ENCODE peak calls at places on chromosomes 5 and 9, in ten cellular contexts. One of them, this sample, is unnamed. For H3K9me3, the result is how much of the 10 kb centered on the place peaks cover.

GRCh38 chr5:160769264-160769663 is 82.7 kb downstream of the ATP10B start:
- DNase-seq in CD4-positive, CD25-positive, alpha-beta regulatory T cell: no peak
- DNase-seq in GM23248: no peak
- DNase-seq in H1: no peak
- DNase-seq in adrenal gland: no peak
- DNase-seq in esophagus muscularis mucosa: no peak
- DNase-seq in HCT116: no peak
- DNase-seq in heart left ventricle: no peak
- DNase-seq in A549: no peak
- DNase-seq in cardiac muscle cell: no peak
- DNase-seq in this sample: no peak

GRCh38 chr9:1837453-1838084 is 177.6 kb upstream of the SMARCA2 start:
- DNase-seq in CD4-positive, CD25-positive, alpha-beta regulatory T cell: no peak
- DNase-seq in GM23248: peak
- DNase-seq in H1: peak
- DNase-seq in adrenal gland: peak
- DNase-seq in esophagus muscularis mucosa: no peak
- DNase-seq in HCT116: no peak
- DNase-seq in heart left ventricle: no peak
- DNase-seq in A549: peak
- DNase-seq in cardiac muscle cell: peak
- DNase-seq in this sample: peak

GRCh38 chr9:137309368-137310189 is 7.5 kb upstream of the NRARP start:
- DNase-seq in CD4-positive, CD25-positive, alpha-beta regulatory T cell: no peak
- DNase-seq in GM23248: no peak
- DNase-seq in H1: no peak
- DNase-seq in adrenal gland: peak
- DNase-seq in esophagus muscularis mucosa: no peak
- DNase-seq in HCT116: no peak
- DNase-seq in heart left ventricle: no peak
- DNase-seq in A549: no peak
- DNase-seq in cardiac muscle cell: no peak
- DNase-seq in this sample: no peak

GRCh38 chr5:179866241-179867078 is 7.8 kb upstream of the MRNIP start:
- DNase-seq in CD4-positive, CD25-positive, alpha-beta regulatory T cell: no peak
- DNase-seq in GM23248: no peak
- DNase-seq in H1: no peak
- DNase-seq in adrenal gland: no peak
- DNase-seq in esophagus muscularis mucosa: no peak
- DNase-seq in HCT116: no peak
- DNase-seq in heart left ventricle: no peak
- DNase-seq in A549: no peak
- DNase-seq in cardiac muscle cell: no peak
- DNase-seq in this sample: no peak

GRCh38 chr5:137286025-137286610 is 213.0 kb downstream of the SPOCK1 start:
- DNase-seq in CD4-positive, CD25-positive, alpha-beta regulatory T cell: no peak
- DNase-seq in GM23248: peak
- DNase-seq in H1: no peak
- DNase-seq in adrenal gland: no peak
- DNase-seq in esophagus muscularis mucosa: no peak
- DNase-seq in HCT116: no peak
- DNase-seq in heart left ventricle: no peak
- DNase-seq in A549: no peak
- DNase-seq in cardiac muscle cell: no peak
- DNase-seq in this sample: no peak

GRCh38 chr5:67094476-67095300 is 101.9 kb downstream of the CD180 start:
- DNase-seq in CD4-positive, CD25-positive, alpha-beta regulatory T cell: no peak
- DNase-seq in GM23248: peak
- DNase-seq in H1: no peak
- DNase-seq in adrenal gland: no peak
- DNase-seq in esophagus muscularis mucosa: no peak
- DNase-seq in HCT116: no peak
- DNase-seq in heart left ventricle: peak
- DNase-seq in A549: no peak
- DNase-seq in cardiac muscle cell: peak
- DNase-seq in this sample: peak

GRCh38 chr5:41638685-41639084 is 128.3 kb upstream of the PLCXD3 start:
- DNase-seq in CD4-positive, CD25-positive, alpha-beta regulatory T cell: no peak
- DNase-seq in GM23248: no peak
- DNase-seq in H1: no peak
- DNase-seq in adrenal gland: no peak
- DNase-seq in esophagus muscularis mucosa: no peak
- DNase-seq in HCT116: no peak
- DNase-seq in heart left ventricle: no peak
- DNase-seq in A549: no peak
- DNase-seq in cardiac muscle cell: no peak
- DNase-seq in this sample: no peak

GRCh38 chr5:5615569-5615968 is 193.1 kb downstream of the ICE1 start:
- DNase-seq in CD4-positive, CD25-positive, alpha-beta regulatory T cell: no peak
- DNase-seq in GM23248: no peak
- DNase-seq in H1: no peak
- DNase-seq in adrenal gland: peak
- DNase-seq in esophagus muscularis mucosa: peak
- DNase-seq in HCT116: no peak
- DNase-seq in heart left ventricle: no peak
- DNase-seq in A549: no peak
- DNase-seq in cardiac muscle cell: no peak
- DNase-seq in this sample: no peak

GRCh38 chr9:16884952-16885513 is 14.6 kb upstream of the BNC2 start:
- DNase-seq in CD4-positive, CD25-positive, alpha-beta regulatory T cell: no peak
- DNase-seq in GM23248: peak
- DNase-seq in H1: no peak
- DNase-seq in adrenal gland: no peak
- DNase-seq in esophagus muscularis mucosa: no peak
- DNase-seq in HCT116: no peak
- DNase-seq in heart left ventricle: no peak
- DNase-seq in A549: no peak
- DNase-seq in cardiac muscle cell: peak
- DNase-seq in this sample: no peak

GRCh38 chr5:151697452-151697851 is 10.7 kb upstream of the SPARC start:
- DNase-seq in CD4-positive, CD25-positive, alpha-beta regulatory T cell: no peak
- DNase-seq in GM23248: peak
- DNase-seq in H1: no peak
- DNase-seq in adrenal gland: no peak
- DNase-seq in esophagus muscularis mucosa: no peak
- DNase-seq in HCT116: no peak
- DNase-seq in heart left ventricle: no peak
- DNase-seq in A549: no peak
- DNase-seq in cardiac muscle cell: no peak
- DNase-seq in this sample: no peak

GRCh38 chr9:37958154-37958553 is 54.2 kb upstream of the SLC25A51 start:
- DNase-seq in CD4-positive, CD25-positive, alpha-beta regulatory T cell: no peak
- DNase-seq in GM23248: no peak
- DNase-seq in H1: no peak
- DNase-seq in adrenal gland: no peak
- DNase-seq in esophagus muscularis mucosa: no peak
- DNase-seq in HCT116: no peak
- DNase-seq in heart left ventricle: no peak
- DNase-seq in A549: no peak
- DNase-seq in cardiac muscle cell: no peak
- DNase-seq in this sample: peak

GRCh38 chr5:149771216-149771973 is 41.3 kb downstream of the PPARGC1B start:
- DNase-seq in CD4-positive, CD25-positive, alpha-beta regulatory T cell: no peak
- DNase-seq in GM23248: no peak
- DNase-seq in H1: no peak
- DNase-seq in adrenal gland: no peak
- DNase-seq in esophagus muscularis mucosa: no peak
- DNase-seq in HCT116: no peak
- DNase-seq in heart left ventricle: peak
- DNase-seq in A549: no peak
- DNase-seq in cardiac muscle cell: no peak
- DNase-seq in this sample: no peak

GRCh38 chr9:133527444-133527920 is 2.7 kb upstream of the MYMK start:
- DNase-seq in CD4-positive, CD25-positive, alpha-beta regulatory T cell: no peak
- DNase-seq in GM23248: no peak
- DNase-seq in H1: no peak
- DNase-seq in adrenal gland: no peak
- DNase-seq in esophagus muscularis mucosa: no peak
- DNase-seq in HCT116: no peak
- DNase-seq in heart left ventricle: peak
- DNase-seq in A549: no peak
- DNase-seq in cardiac muscle cell: peak
- DNase-seq in this sample: peak

GRCh38 chr5:76689321-76690026 is 26.5 kb upstream of the F2R start:
- DNase-seq in CD4-positive, CD25-positive, alpha-beta regulatory T cell: no peak
- DNase-seq in GM23248: peak
- DNase-seq in H1: no peak
- DNase-seq in adrenal gland: no peak
- DNase-seq in esophagus muscularis mucosa: no peak
- DNase-seq in HCT116: peak
- DNase-seq in heart left ventricle: no peak
- DNase-seq in A549: no peak
- DNase-seq in cardiac muscle cell: peak
- DNase-seq in this sample: no peak

GRCh38 chr5:8114597-8115266 is 245.8 kb downstream of the MTRR start:
- DNase-seq in CD4-positive, CD25-positive, alpha-beta regulatory T cell: no peak
- DNase-seq in GM23248: no peak
- DNase-seq in H1: no peak
- DNase-seq in adrenal gland: no peak
- DNase-seq in esophagus muscularis mucosa: no peak
- DNase-seq in HCT116: no peak
- DNase-seq in heart left ventricle: no peak
- DNase-seq in A549: no peak
- DNase-seq in cardiac muscle cell: no peak
- DNase-seq in this sample: no peak

DNA sequence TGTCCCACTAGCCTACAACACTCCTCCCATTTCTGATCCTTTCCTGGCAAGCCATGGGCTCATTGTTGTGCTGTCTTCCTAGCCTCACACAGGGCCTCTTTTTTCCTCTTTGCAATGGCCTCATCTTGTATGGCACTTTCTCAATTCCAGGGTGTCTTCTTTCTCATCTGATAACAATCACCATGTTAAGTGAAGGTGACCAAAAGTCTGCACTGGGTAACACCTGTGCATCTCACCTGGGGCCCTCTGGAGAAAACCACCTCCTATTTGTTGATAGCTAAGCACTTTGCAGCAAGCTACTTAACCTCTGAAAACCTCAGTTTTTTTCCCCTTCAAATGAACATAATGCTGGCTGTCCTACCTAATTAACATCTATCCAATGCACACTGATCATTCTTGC is 60.2 kb upstream of the STK32A start:
- DNase-seq in CD4-positive, CD25-positive, alpha-beta regulatory T cell: no peak
- DNase-seq in GM23248: no peak
- DNase-seq in H1: no peak
- DNase-seq in adrenal gland: no peak
- DNase-seq in esophagus muscularis mucosa: no peak
- DNase-seq in HCT116: no peak
- DNase-seq in heart left ventricle: no peak
- DNase-seq in A549: no peak
- DNase-seq in cardiac muscle cell: no peak
- DNase-seq in this sample: no peak
- H3K27ac ChIP-seq in CD4-positive, CD25-positive, alpha-beta regulatory T cell: no peak
- H3K27ac ChIP-seq in GM23248: no peak
- H3K27ac ChIP-seq in H1: no peak
- H3K27ac ChIP-seq in adrenal gland: no peak
- H3K27ac ChIP-seq in esophagus muscularis mucosa: no peak
- H3K27ac ChIP-seq in HCT116: no peak
- H3K27ac ChIP-seq in heart left ventricle: no peak
- H3K27ac ChIP-seq in A549: no peak
- H3K27ac ChIP-seq in cardiac muscle cell: no peak
- H3K27ac ChIP-seq in this sample: no peak

GRCh38 chr5:73796164-73797141 is 170.5 kb downstream of the ARHGEF28 start:
- DNase-seq in CD4-positive, CD25-positive, alpha-beta regulatory T cell: no peak
- DNase-seq in GM23248: peak
- DNase-seq in H1: no peak
- DNase-seq in adrenal gland: peak
- DNase-seq in esophagus muscularis mucosa: no peak
- DNase-seq in HCT116: no peak
- DNase-seq in heart left ventricle: peak
- DNase-seq in A549: peak
- DNase-seq in cardiac muscle cell: peak
- DNase-seq in this sample: peak

GRCh38 chr5:73797142-73797530 is 171.1 kb downstream of the ARHGEF28 start:
- DNase-seq in CD4-positive, CD25-positive, alpha-beta regulatory T cell: no peak
- DNase-seq in GM23248: peak
- DNase-seq in H1: no peak
- DNase-seq in adrenal gland: no peak
- DNase-seq in esophagus muscularis mucosa: no peak
- DNase-seq in HCT116: no peak
- DNase-seq in heart left ventricle: no peak
- DNase-seq in A549: no peak
- DNase-seq in cardiac muscle cell: peak
- DNase-seq in this sample: no peak

GRCh38 chr5:73799401-73799972 is 173.5 kb downstream of the ARHGEF28 start:
- DNase-seq in CD4-positive, CD25-positive, alpha-beta regulatory T cell: no peak
- DNase-seq in GM23248: no peak
- DNase-seq in H1: no peak
- DNase-seq in adrenal gland: no peak
- DNase-seq in esophagus muscularis mucosa: no peak
- DNase-seq in HCT116: no peak
- DNase-seq in heart left ventricle: no peak
- DNase-seq in A549: no peak
- DNase-seq in cardiac muscle cell: no peak
- DNase-seq in this sample: no peak

DNA sequence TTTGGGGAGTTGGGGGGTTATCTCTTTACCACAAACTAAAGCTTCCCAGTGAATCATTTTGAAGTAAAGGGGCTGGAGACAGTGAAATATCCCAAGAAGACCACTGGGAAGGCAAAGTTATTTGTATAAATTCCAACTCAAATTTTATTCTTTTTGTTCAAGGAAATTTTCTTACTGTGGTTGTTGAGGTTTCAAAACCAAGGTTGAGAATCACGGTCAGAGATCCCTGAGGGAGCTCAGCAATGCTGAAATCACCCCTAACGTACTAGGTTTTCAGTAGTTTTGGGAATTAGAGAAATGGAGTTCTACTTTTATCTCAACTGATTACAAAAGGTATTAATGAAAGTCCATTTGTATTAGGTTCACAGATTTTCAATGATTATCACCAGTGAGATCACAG is 175.7 kb downstream of the ARHGEF28 start:
- DNase-seq in CD4-positive, CD25-positive, alpha-beta regulatory T cell: no peak
- DNase-seq in GM23248: no peak
- DNase-seq in H1: no peak
- DNase-seq in adrenal gland: no peak
- DNase-seq in esophagus muscularis mucosa: no peak
- DNase-seq in HCT116: no peak
- DNase-seq in heart left ventricle: no peak
- DNase-seq in A549: no peak
- DNase-seq in cardiac muscle cell: no peak
- DNase-seq in this sample: no peak
- H3K9me3 ChIP-seq in CD4-positive, CD25-positive, alpha-beta regulatory T cell: under half
- H3K9me3 ChIP-seq in GM23248: under half
- H3K9me3 ChIP-seq in H1: under half
- H3K9me3 ChIP-seq in adrenal gland: under half
- H3K9me3 ChIP-seq in esophagus muscularis mucosa: under half
- H3K9me3 ChIP-seq in HCT116: under half
- H3K9me3 ChIP-seq in heart left ventricle: under half
- H3K9me3 ChIP-seq in A549: under half
- H3K9me3 ChIP-seq in cardiac muscle cell: under half
- H3K9me3 ChIP-seq in this sample: under half

GRCh38 chr5:14735944-14736343 is 71.4 kb downstream of the OTULIN start:
- DNase-seq in CD4-positive, CD25-positive, alpha-beta regulatory T cell: no peak
- DNase-seq in GM23248: no peak
- DNase-seq in H1: no peak
- DNase-seq in adrenal gland: peak
- DNase-seq in esophagus muscularis mucosa: no peak
- DNase-seq in HCT116: no peak
- DNase-seq in heart left ventricle: peak
- DNase-seq in A549: no peak
- DNase-seq in cardiac muscle cell: no peak
- DNase-seq in this sample: peak
- H3K27ac ChIP-seq in CD4-positive, CD25-positive, alpha-beta regulatory T cell: no peak
- H3K27ac ChIP-seq in GM23248: no peak
- H3K27ac ChIP-seq in H1: no peak
- H3K27ac ChIP-seq in adrenal gland: no peak
- H3K27ac ChIP-seq in esophagus muscularis mucosa: no peak
- H3K27ac ChIP-seq in HCT116: no peak
- H3K27ac ChIP-seq in heart left ventricle: peak
- H3K27ac ChIP-seq in A549: no peak
- H3K27ac ChIP-seq in cardiac muscle cell: no peak
- H3K27ac ChIP-seq in this sample: no peak

GRCh38 chr5:152978141-152978835 is 512.2 kb upstream of the GRIA1 start:
- DNase-seq in CD4-positive, CD25-positive, alpha-beta regulatory T cell: no peak
- DNase-seq in GM23248: no peak
- DNase-seq in H1: no peak
- DNase-seq in adrenal gland: no peak
- DNase-seq in esophagus muscularis mucosa: no peak
- DNase-seq in HCT116: no peak
- DNase-seq in heart left ventricle: no peak
- DNase-seq in A549: no peak
- DNase-seq in cardiac muscle cell: no peak
- DNase-seq in this sample: no peak
- H3K9me3 ChIP-seq in CD4-positive, CD25-positive, alpha-beta regulatory T cell: under half
- H3K9me3 ChIP-seq in GM23248: under half
- H3K9me3 ChIP-seq in H1: under half
- H3K9me3 ChIP-seq in adrenal gland: under half
- H3K9me3 ChIP-seq in esophagus muscularis mucosa: under half
- H3K9me3 ChIP-seq in HCT116: under half
- H3K9me3 ChIP-seq in heart left ventricle: under half
- H3K9me3 ChIP-seq in A549: under half
- H3K9me3 ChIP-seq in cardiac muscle cell: under half
- H3K9me3 ChIP-seq in this sample: under half